ENCODE peak calls at places on chromosome 16, in seven cellular contexts. X is stomach; U is A549; M is left ventricle myocardium inferior; Z is left lung; J is neuronal stem cell; Q is CD8-positive, alpha-beta memory T cell. I is an unnamed sample.
A peak's percentile ranks its signal among the peaks of the same experiment; 100 is the strongest.

GRCh38 chr16:30637952-30638351 is 12.8 kb upstream of the PRR14 start:
- DNase-seq in J (no peak), M (no peak), X (no peak), U (peak; percentile 82), Z (no peak), Q (no peak), I (peak; percentile 44)

GRCh38 chr16:56847173-56847948 is 17.6 kb upstream of the SLC12A3 start:
- DNase-seq in U (no peak), M (no peak), Z (no peak), Q (no peak), J (no peak), X (no peak), I (no peak)

GRCh38 chr16:3101018-3101840 is 2.1 kb upstream of the ZSCAN10 start:
- DNase-seq in U (peak; percentile 65), X (no peak), J (no peak), Z (no peak), M (no peak), Q (peak; percentile 23), I (no peak)

GRCh38 chr16:87728026-87728425 is 37.8 kb downstream of the KLHDC4 start:
- DNase-seq in Q (no peak), M (no peak), Z (no peak), J (no peak), U (no peak), X (no peak), I (no peak)

GRCh38 chr16:56988948-56989945 is at the start of gene NLRC5:
- DNase-seq in U (peak; percentile 62), M (peak; percentile 85), X (peak; percentile 92), J (peak; percentile 46), Z (peak; percentile 94), Q (peak; percentile 85), I (no peak)

GRCh38 chr16:11181889-11182279 is 74.1 kb downstream of the SOCS1 start:
- DNase-seq in J (no peak), U (no peak), Z (peak; percentile 74), X (no peak), M (no peak), Q (no peak), I (no peak)

GRCh38 chr16:51849715-51850114 is 697.2 kb downstream of the TOX3 start:
- DNase-seq in Z (no peak), U (no peak), Q (no peak), J (no peak), X (no peak), M (no peak), I (no peak)

GRCh38 chr16:2501938-2502900 is 11.5 kb upstream of the ATP6V0C start:
- DNase-seq in Z (no peak), U (no peak), M (no peak), J (no peak), X (no peak), Q (no peak), I (no peak)

GRCh38 chr16:3971261-3971660 is 90.7 kb upstream of the CREBBP start:
- DNase-seq in M (no peak), Q (no peak), X (no peak), Z (no peak), J (no peak), U (peak; percentile 32), I (no peak)

GRCh38 chr16:3091551-3091950 is 7.5 kb downstream of the ZSCAN10 start:
- DNase-seq in J (no peak), Q (no peak), U (no peak), M (no peak), Z (no peak), X (no peak), I (no peak)

GRCh38 chr16:17921357-17921978 is 415.1 kb downstream of the NPIPA8 start:
- DNase-seq in Q (peak; percentile 20), U (peak; percentile 14), J (no peak), X (no peak), Z (peak; percentile 33), M (no peak), I (no peak)

GRCh38 chr16:8866118-8866883 is 2.5 kb downstream of the CARHSP1 start:
- DNase-seq in Q (no peak), Z (no peak), U (no peak), J (peak; percentile 94), M (peak; percentile 62), X (peak; percentile 49), I (no peak)

GRCh38 chr16:23318639-23319038 is 16.5 kb downstream of the SCNN1B start:
- DNase-seq in U (no peak), X (peak; percentile 61), M (no peak), Q (no peak), Z (peak; percentile 79), J (no peak), I (no peak)

GRCh38 chr16:20073203-20074088 is at the start of gene GPR139:
- DNase-seq in U (no peak), Q (no peak), M (no peak), Z (no peak), J (peak; percentile 49), X (no peak), I (no peak)

GRCh38 chr16:30805056-30805369 is 18.0 kb upstream of the ZNF629 start:
- DNase-seq in J (peak; percentile 21), Z (no peak), X (no peak), Q (no peak), M (no peak), U (peak; percentile 24), I (no peak)

GRCh38 chr16:77823067-77823466 is 34.7 kb downstream of the VAT1L start:
- DNase-seq in Z (no peak), J (no peak), Q (no peak), U (no peak), X (no peak), M (no peak), I (no peak)

GRCh38 chr16:72216767-72217166 is 44.8 kb upstream of the PMFBP1 start:
- DNase-seq in Q (no peak), X (no peak), M (no peak), U (no peak), Z (no peak), J (no peak), I (no peak)

GRCh38 chr16:72224260-72224768 is 52.4 kb upstream of the PMFBP1 start:
- DNase-seq in Z (no peak), M (no peak), X (no peak), U (no peak), Q (no peak), J (no peak), I (no peak)

GRCh38 chr16:72222503-72222902 is 50.5 kb upstream of the PMFBP1 start:
- DNase-seq in J (no peak), Z (no peak), M (no peak), Q (no peak), X (no peak), U (no peak), I (no peak)

GRCh38 chr16:72219282-72219681 is 47.3 kb upstream of the PMFBP1 start:
- DNase-seq in Z (no peak), X (no peak), Q (no peak), U (no peak), J (no peak), M (no peak), I (no peak)

GRCh38 chr16:72221216-72221995 is 49.5 kb upstream of the PMFBP1 start:
- DNase-seq in Q (no peak), J (no peak), U (no peak), X (no peak), Z (no peak), M (no peak), I (no peak)
- H3K4me3 ChIP-seq in Q (no peak overlapping the region), J (no peak overlapping the region), U (no peak overlapping the region), X (no peak overlapping the region), Z (no peak overlapping the region), M (no peak overlapping the region), I (no peak overlapping the region)

GRCh38 chr16:84041881-84042280 is 714 bp downstream of the SLC38A8 start:
- DNase-seq in J (no peak), Q (no peak), X (no peak), U (no peak), M (no peak), Z (no peak), I (no peak)

GRCh38 chr16:84042308-84042878 is at the start of gene SLC38A8:
- DNase-seq in X (no peak), M (no peak), U (no peak), Q (no peak), Z (no peak), J (no peak), I (no peak)

GRCh38 chr16:84043486-84044107 is 1.0 kb upstream of the SLC38A8 start:
- DNase-seq in Q (no peak), Z (no peak), M (no peak), J (no peak), U (no peak), X (no peak), I (no peak)

GRCh38 chr16:84044108-84044488 is 1.5 kb upstream of the SLC38A8 start:
- DNase-seq in M (no peak), J (no peak), Q (no peak), U (peak; percentile 53), Z (no peak), X (no peak), I (no peak)

DNA sequence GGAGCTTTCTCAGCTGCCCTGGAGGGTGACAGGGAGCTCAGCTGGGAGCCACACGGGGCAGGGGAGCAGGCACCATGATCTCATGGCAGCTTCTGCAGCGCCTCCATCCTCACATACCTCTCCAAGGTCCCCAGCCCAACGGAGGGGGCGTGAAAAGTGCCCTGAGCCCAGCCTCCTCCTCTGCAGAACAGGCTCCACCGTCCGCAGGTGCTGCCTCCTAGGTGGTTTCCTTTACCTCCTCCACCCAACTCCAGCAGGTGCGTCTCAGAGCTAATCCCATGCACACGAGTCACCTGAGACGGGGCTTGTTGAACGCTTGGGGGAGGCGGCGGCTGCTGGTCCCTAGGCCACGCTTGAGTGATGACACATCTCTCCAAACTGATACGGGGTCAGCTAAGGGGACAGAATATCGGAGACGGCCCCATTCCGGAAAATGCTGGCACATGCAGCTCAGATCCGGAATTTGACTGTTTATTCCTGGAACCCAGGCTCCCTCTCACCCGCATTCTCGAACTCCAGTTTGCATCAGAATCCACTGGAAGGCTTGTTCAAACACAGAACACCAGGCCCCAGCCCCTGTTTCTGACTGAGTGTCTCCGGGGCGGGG is 387 bp upstream of the SLC38A8 start:
- DNase-seq in M (no peak), Z (no peak), X (no peak), Q (no peak), J (no peak), U (no peak), I (no peak)
- H3K4me3 ChIP-seq in M (no peak overlapping the region), Z (no peak overlapping the region), X (no peak overlapping the region), Q (no peak overlapping the region), J (no peak overlapping the region), U (no peak overlapping the region), I (no peak overlapping the region)

GRCh38 chr16:25030420-25031131 is 15.4 kb upstream of the ARHGAP17 start:
- DNase-seq in Q (no peak), Z (no peak), J (no peak), U (no peak), M (no peak), X (no peak), I (no peak)
- H3K4me3 ChIP-seq in Q (peak overlapping the region; percentile 86), Z (peak overlapping the region; percentile 76), J (no peak overlapping the region), U (no peak overlapping the region), M (peak overlapping the region; percentile 97), X (no peak overlapping the region), I (no peak overlapping the region)

GRCh38 chr16:75526032-75526790 is 9.7 kb downstream of the CHST5 start:
- DNase-seq in Z (no peak), X (no peak), Q (no peak), M (no peak), J (no peak), U (no peak), I (no peak)

GRCh38 chr16:75532142-75532765 is 3.7 kb downstream of the CHST5 start:
- DNase-seq in X (no peak), J (no peak), U (no peak), Z (no peak), M (no peak), Q (no peak), I (no peak)

GRCh38 chr16:75529959-75530358 is 5.9 kb downstream of the CHST5 start:
- DNase-seq in U (no peak), X (no peak), Z (no peak), Q (no peak), J (no peak), M (no peak), I (no peak)

GRCh38 chr16:75529056-75529905 is 6.6 kb downstream of the CHST5 start:
- DNase-seq in X (no peak), Q (no peak), Z (no peak), M (no peak), J (no peak), U (no peak), I (no peak)

GRCh38 chr16:75527825-75528299 is 8.0 kb downstream of the CHST5 start:
- DNase-seq in Z (no peak), Q (no peak), J (no peak), U (no peak), M (no peak), X (peak; percentile 40), I (no peak)
- H3K4me3 ChIP-seq in Z (no peak overlapping the region), Q (no peak overlapping the region), J (no peak overlapping the region), U (no peak overlapping the region), M (no peak overlapping the region), X (no peak overlapping the region), I (no peak overlapping the region)